ENCODE peak calls at places on chromosomes 3 and 15, in nine cellular contexts. V is cardiac fibroblast, I is PC-9, K is Karpas-422, O is fibroblast of lung, T is spleen, R is neural progenitor cell, D is astrocyte of the spinal cord, G is HL-60. L is an unnamed sample.

GRCh38 chr3:143975549-143976152 is 4.0 kb downstream of the DIPK2A start:
- DNase-seq in D (peak), I (no peak), O (peak), R (peak), V (peak), G (peak), T (no peak), K (peak), L (peak)

GRCh38 chr3:89560546-89560945 is 453.1 kb downstream of the EPHA3 start:
- DNase-seq in I (peak), G (no peak), R (no peak), D (peak), O (peak), T (no peak), V (peak), K (no peak), L (peak)

GRCh38 chr3:29494305-29495036 is 213.6 kb downstream of the RBMS3 start:
- DNase-seq in K (no peak), R (no peak), O (no peak), V (peak), D (no peak), T (no peak), G (no peak), I (no peak), L (no peak)

GRCh38 chr3:8836096-8836495 is 66.7 kb upstream of the OXTR start:
- DNase-seq in V (no peak), D (no peak), R (no peak), G (no peak), I (no peak), T (no peak), O (no peak), K (no peak), L (no peak)

GRCh38 chr15:64099379-64099778 is 3.6 kb downstream of the SNX1 start:
- DNase-seq in I (no peak), O (no peak), D (no peak), T (no peak), G (no peak), V (no peak), R (no peak), K (no peak), L (no peak)

GRCh38 chr3:37751537-37751936 is 110.1 kb upstream of the CTDSPL start:
- DNase-seq in K (no peak), D (no peak), T (no peak), R (no peak), I (no peak), O (no peak), V (no peak), G (no peak), L (no peak)

GRCh38 chr3:74603292-74603691 is 11.2 kb downstream of the CNTN3 start:
- DNase-seq in O (no peak), I (no peak), T (no peak), R (no peak), G (no peak), D (no peak), K (no peak), V (no peak), L (no peak)

GRCh38 chr3:191963182-191963581 is 502.2 kb downstream of the PYDC2 start:
- DNase-seq in T (no peak), V (no peak), D (peak), K (no peak), I (no peak), R (peak), G (no peak), O (peak), L (peak)

GRCh38 chr3:101836907-101837598 is 12.3 kb upstream of the NFKBIZ start:
- DNase-seq in D (peak), V (peak), T (no peak), R (no peak), K (no peak), I (no peak), O (peak), G (peak), L (peak)

GRCh38 chr15:70121656-70122297 is 24.1 kb upstream of the TLE3 start:
- DNase-seq in R (no peak), I (no peak), G (no peak), D (peak), V (peak), K (no peak), O (peak), T (no peak), L (peak)

GRCh38 chr15:90232196-90232595 is 1.5 kb downstream of the CIB1 start:
- DNase-seq in I (no peak), V (no peak), K (no peak), D (no peak), O (no peak), R (no peak), T (peak), G (no peak), L (no peak)
- H3K4me3 ChIP-seq in I (peak), V (no peak), K (peak), D (no peak), O (no peak), R (no peak), T (no peak), G (peak), L (no peak)

GRCh38 chr15:60751985-60752952 is 273.3 kb upstream of the ICE2 start:
- DNase-seq in O (peak), V (peak), G (no peak), D (peak), R (no peak), T (no peak), I (no peak), K (peak), L (peak)
- H3K4me3 ChIP-seq in O (no peak), V (no peak), G (no peak), D (no peak), R (no peak), T (no peak), I (no peak), K (no peak), L (no peak)

GRCh38 chr15:67253103-67253502 is 1.4 kb downstream of the AAGAB start:
- DNase-seq in I (peak), O (no peak), G (no peak), V (no peak), T (no peak), K (no peak), D (no peak), R (no peak), L (no peak)
- H3K4me3 ChIP-seq in I (peak), O (peak), G (peak), V (no peak), T (no peak), K (peak), D (peak), R (peak), L (peak)

DNA sequence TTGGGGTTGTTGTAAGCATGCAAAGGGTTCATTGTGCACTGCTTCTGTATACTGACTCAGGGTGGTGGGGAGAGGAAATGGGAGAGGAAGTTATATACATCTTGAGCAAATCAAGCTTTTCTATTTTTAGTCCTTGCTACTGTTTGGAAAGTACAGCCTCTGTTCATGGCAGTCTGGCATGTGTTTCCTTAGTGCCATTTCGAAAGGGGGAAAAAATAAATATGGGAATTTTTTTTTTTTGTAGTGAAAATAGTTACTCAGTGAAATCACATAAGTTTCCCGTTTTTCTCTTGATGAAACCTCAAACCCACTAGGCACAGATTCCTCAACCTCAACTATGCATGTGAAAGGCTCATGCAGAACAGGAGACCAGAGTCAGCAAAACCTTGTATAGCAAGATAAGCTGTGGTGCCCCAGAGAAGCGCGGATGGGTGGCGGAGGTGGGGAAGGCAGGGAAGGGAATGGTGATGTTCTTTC is 353.3 kb downstream of the LPP start:
- DNase-seq in T (no peak), K (no peak), R (no peak), V (peak), D (peak), G (peak), I (no peak), O (peak), L (peak)
- H3K4me3 ChIP-seq in T (no peak), K (no peak), R (no peak), V (no peak), D (no peak), G (no peak), I (no peak), O (no peak), L (no peak)

GRCh38 chr15:38618242-38618925 is 53.8 kb upstream of the RASGRP1 start:
- DNase-seq in T (no peak), O (no peak), V (no peak), K (no peak), G (no peak), R (no peak), D (no peak), I (no peak), L (no peak)
- H3K4me3 ChIP-seq in T (no peak), O (no peak), V (no peak), K (no peak), G (no peak), R (no peak), D (no peak), I (no peak), L (no peak)

DNA sequence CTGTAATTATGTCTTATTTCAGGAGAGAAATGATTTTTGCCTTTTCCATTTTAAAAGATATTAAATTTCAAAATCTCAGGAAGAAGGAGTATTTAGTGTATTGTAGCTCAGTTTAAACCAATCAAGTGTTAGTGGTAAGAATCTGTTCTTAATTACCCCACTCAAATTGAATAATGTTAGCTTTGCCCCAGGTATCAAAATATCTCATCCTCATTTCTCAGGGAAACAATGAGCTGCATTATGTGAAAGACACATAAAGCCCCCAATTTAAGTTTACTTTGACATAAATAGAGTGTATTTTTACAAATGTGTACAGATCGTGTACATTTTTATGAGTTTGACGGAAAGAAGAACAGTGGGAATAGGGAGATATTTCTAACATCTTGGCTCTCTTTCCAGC is 317.4 kb upstream of the RARB start:
- DNase-seq in I (no peak), G (no peak), T (no peak), O (no peak), V (no peak), K (no peak), R (no peak), D (no peak), L (no peak)
- H3K4me3 ChIP-seq in I (no peak), G (no peak), T (no peak), O (no peak), V (no peak), K (no peak), R (no peak), D (no peak), L (no peak)

GRCh38 chr15:68283401-68283800 is 5.9 kb downstream of the FEM1B start:
- DNase-seq in I (no peak), K (no peak), V (no peak), O (no peak), G (no peak), T (peak), D (no peak), R (no peak), L (no peak)
- H3K4me3 ChIP-seq in I (no peak), K (no peak), V (no peak), O (no peak), G (no peak), T (no peak), D (no peak), R (no peak), L (no peak)

GRCh38 chr3:52534281-52535183 is 875 bp upstream of the NT5DC2 start:
- DNase-seq in G (no peak), K (no peak), V (peak), O (peak), I (no peak), R (peak), D (peak), T (peak), L (no peak)

GRCh38 chr3:52536369-52537164 is at the start of gene UQCC5:
- DNase-seq in R (peak), G (peak), I (peak), O (peak), K (peak), T (peak), D (peak), V (peak), L (peak)

GRCh38 chr3:52535411-52536111 is 844 bp upstream of the UQCC5 start:
- DNase-seq in R (no peak), V (no peak), T (peak), D (no peak), I (no peak), O (no peak), G (no peak), K (no peak), L (no peak)

GRCh38 chr3:52537165-52537635 is 795 bp downstream of the UQCC5 start:
- DNase-seq in T (no peak), K (no peak), D (no peak), V (no peak), I (no peak), R (no peak), O (no peak), G (no peak), L (no peak)

GRCh38 chr3:52536112-52536368 is 365 bp upstream of the UQCC5 start:
- DNase-seq in V (no peak), K (no peak), T (no peak), R (no peak), O (no peak), D (no peak), I (no peak), G (no peak), L (no peak)
- H3K4me3 ChIP-seq in V (no peak), K (peak), T (no peak), R (no peak), O (no peak), D (no peak), I (peak), G (peak), L (no peak)

GRCh38 chr3:58116161-58116955 is 94.4 kb downstream of the DNASE1L3 start:
- DNase-seq in V (no peak), I (no peak), K (no peak), D (no peak), G (no peak), R (no peak), T (peak), O (no peak), L (no peak)
- H3K4me3 ChIP-seq in V (no peak), I (no peak), K (no peak), D (no peak), G (no peak), R (no peak), T (no peak), O (no peak), L (no peak)

L was measured in astrocyte of the cerebellum.